ENCODE peak calls at places on chromosomes 16 and 17, in nine cellular contexts. F is stomach; G is pancreas; E is body of pancreas; T is CD8-positive, alpha-beta memory T cell; C is aorta; P is CD8-positive, alpha-beta T cell; I is naive thymus-derived CD4-positive, alpha-beta T cell; X is brain microvascular endothelial cell. J is an unnamed sample.

GRCh38 chr17:56793947-56794346 is 39.8 kb downstream of the C17orf67 start:
- DNase-seq in F (no peak), G (no peak), E (no peak), T (no peak), C (no peak), P (no peak), I (no peak), X (no peak), J (no peak)

GRCh38 chr16:31569360-31569717 is 41.6 kb downstream of the AHSP start:
- DNase-seq in F (no peak), G (no peak), E (no peak), T (no peak), C (no peak), P (no peak), I (no peak), X (no peak), J (no peak)

GRCh38 chr16:14510939-14511797 is 118.9 kb downstream of the PARN start:
- DNase-seq in F (no peak), G (no peak), E (no peak), T (no peak), C (no peak), P (no peak), I (no peak), X (peak), J (no peak)

GRCh38 chr17:80257716-80258213 is 2.9 kb upstream of the RNF213 start:
- DNase-seq in F (no peak), G (no peak), E (no peak), T (no peak), C (no peak), P (no peak), I (no peak), X (no peak), J (no peak)

GRCh38 chr16:11871193-11871592 is 19.9 kb upstream of the RSL1D1 start:
- DNase-seq in F (no peak), G (no peak), E (no peak), T (no peak), C (no peak), P (no peak), I (no peak), X (peak), J (no peak)

GRCh38 chr16:54093281-54093680 is 193.3 kb downstream of the IRX3 start:
- DNase-seq in F (no peak), G (no peak), E (no peak), T (no peak), C (no peak), P (no peak), I (no peak), X (peak), J (no peak)

GRCh38 chr17:43211123-43211479 is 574 bp upstream of the TMEM106A start:
- DNase-seq in F (no peak), G (no peak), E (no peak), T (no peak), C (no peak), P (no peak), I (no peak), X (no peak), J (no peak)

GRCh38 chr16:57305159-57305811 is 20.8 kb upstream of the PLLP start:
- DNase-seq in F (peak), G (no peak), E (no peak), T (no peak), C (peak), P (no peak), I (no peak), X (no peak), J (no peak)

GRCh38 chr17:16003841-16004240 is 4.2 kb downstream of the TTC19 start:
- DNase-seq in F (no peak), G (no peak), E (no peak), T (no peak), C (no peak), P (no peak), I (no peak), X (no peak), J (no peak)

GRCh38 chr16:47493358-47494337 is 32.5 kb downstream of the PHKB start:
- DNase-seq in F (no peak), G (no peak), E (no peak), T (no peak), C (no peak), P (no peak), I (no peak), X (no peak), J (no peak)

GRCh38 chr17:46152423-46152822 is 40.8 kb downstream of the KANSL1 start:
- DNase-seq in F (no peak), G (no peak), E (no peak), T (no peak), C (no peak), P (no peak), I (no peak), X (no peak), J (no peak)

GRCh38 chr17:72710834-72711233 is 381.7 kb downstream of the SLC39A11 start:
- DNase-seq in F (no peak), G (no peak), E (no peak), T (no peak), C (no peak), P (no peak), I (no peak), X (no peak), J (no peak)

GRCh38 chr16:29816694-29817441 is 916 bp downstream of the PAGR1 start:
- DNase-seq in F (peak), G (peak), E (peak), T (peak), C (peak), P (no peak), I (no peak), X (peak), J (peak)

GRCh38 chr17:78409191-78409621 is 30.8 kb downstream of the PGS1 start:
- DNase-seq in F (peak), G (peak), E (peak), T (no peak), C (no peak), P (no peak), I (no peak), X (no peak), J (no peak)

GRCh38 chr17:17472333-17472920 is 4.4 kb upstream of the MED9 start:
- DNase-seq in F (no peak), G (no peak), E (no peak), T (no peak), C (no peak), P (no peak), I (no peak), X (no peak), J (no peak)

GRCh38 chr17:7837375-7838290 is 3.6 kb downstream of the KDM6B start:
- DNase-seq in F (no peak), G (no peak), E (no peak), T (no peak), C (no peak), P (no peak), I (no peak), X (no peak), J (no peak)

GRCh38 chr17:17032131-17032692 is 10.0 kb upstream of the MPRIP start:
- DNase-seq in F (peak), G (peak), E (peak), T (no peak), C (peak), P (no peak), I (no peak), X (peak), J (peak)

GRCh38 chr17:52124561-52124960 is 34.0 kb downstream of the CA10 start:
- DNase-seq in F (no peak), G (no peak), E (no peak), T (no peak), C (no peak), P (no peak), I (no peak), X (no peak), J (no peak)

GRCh38 chr17:80394629-80395216 is 20.2 kb upstream of the ENDOV start:
- DNase-seq in F (no peak), G (no peak), E (no peak), T (no peak), C (no peak), P (no peak), I (no peak), X (no peak), J (no peak)

GRCh38 chr16:20313741-20314140 is 13.6 kb downstream of the GP2 start:
- DNase-seq in F (no peak), G (no peak), E (peak), T (no peak), C (no peak), P (no peak), I (no peak), X (no peak), J (no peak)

GRCh38 chr16:991759-992158 is 10.2 kb downstream of the SOX8 start:
- DNase-seq in F (no peak), G (no peak), E (no peak), T (no peak), C (no peak), P (no peak), I (no peak), X (no peak), J (no peak)

GRCh38 chr17:82324566-82325285 is 7.3 kb upstream of the CD7 start:
- DNase-seq in F (no peak), G (no peak), E (no peak), T (no peak), C (no peak), P (no peak), I (no peak), X (no peak), J (no peak)

GRCh38 chr17:44797809-44798208 is 32.3 kb downstream of the GJC1 start:
- DNase-seq in F (no peak), G (no peak), E (no peak), T (no peak), C (no peak), P (no peak), I (no peak), X (peak), J (no peak)

GRCh38 chr16:80936410-80936809 is 70.3 kb downstream of the CMC2 start:
- DNase-seq in F (no peak), G (no peak), E (no peak), T (no peak), C (no peak), P (no peak), I (no peak), X (peak), J (no peak)

GRCh38 chr16:398551-399277 is 1.7 kb downstream of the NME4 start:
- DNase-seq in F (no peak), G (no peak), E (no peak), T (no peak), C (no peak), P (no peak), I (no peak), X (no peak), J (no peak)

GRCh38 chr16:24748242-24748641 is 18.8 kb downstream of the TNRC6A start:
- DNase-seq in F (no peak), G (no peak), E (peak), T (no peak), C (no peak), P (no peak), I (no peak), X (peak), J (no peak)

GRCh38 chr17:27893834-27894503 is 804 bp upstream of the LYRM9 start:
- DNase-seq in F (no peak), G (no peak), E (no peak), T (no peak), C (no peak), P (no peak), I (no peak), X (no peak), J (no peak)

GRCh38 chr16:57652695-57653471 is 15.2 kb upstream of the ADGRG3 start:
- DNase-seq in F (no peak), G (no peak), E (no peak), T (no peak), C (no peak), P (no peak), I (no peak), X (no peak), J (no peak)

GRCh38 chr16:59527206-59527997 is 793.3 kb upstream of the GOT2 start:
- DNase-seq in F (no peak), G (no peak), E (no peak), T (no peak), C (no peak), P (no peak), I (no peak), X (peak), J (no peak)

GRCh38 chr17:47219621-47220475 is 10.7 kb downstream of the MYL4 start:
- DNase-seq in F (no peak), G (no peak), E (no peak), T (no peak), C (no peak), P (no peak), I (no peak), X (no peak), J (no peak)

GRCh38 chr16:89078172-89078571 is 15.5 kb upstream of the ACSF3 start:
- DNase-seq in F (no peak), G (no peak), E (no peak), T (no peak), C (no peak), P (no peak), I (no peak), X (no peak), J (no peak)

GRCh38 chr17:32565401-32565800 is 78.6 kb downstream of the CDK5R1 start:
- DNase-seq in F (no peak), G (no peak), E (no peak), T (no peak), C (no peak), P (no peak), I (no peak), X (no peak), J (no peak)

GRCh38 chr17:67130768-67131167 is 86.4 kb downstream of the CACNG1 start:
- DNase-seq in F (no peak), G (no peak), E (no peak), T (no peak), C (no peak), P (no peak), I (no peak), X (no peak), J (no peak)

GRCh38 chr16:14301150-14302030 is 230.3 kb downstream of the MRTFB start:
- DNase-seq in F (peak), G (peak), E (peak), T (no peak), C (peak), P (no peak), I (no peak), X (no peak), J (peak)

GRCh38 chr17:50101346-50102163 is 6.4 kb downstream of the PDK2 start:
- DNase-seq in F (peak), G (peak), E (peak), T (no peak), C (no peak), P (no peak), I (no peak), X (no peak), J (peak)

GRCh38 chr17:57562231-57562630 is 182.9 kb downstream of the CCDC182 start:
- DNase-seq in F (no peak), G (no peak), E (no peak), T (no peak), C (no peak), P (no peak), I (no peak), X (no peak), J (no peak)

GRCh38 chr16:1407749-1408148 is 6.8 kb downstream of the UNKL start:
- DNase-seq in F (no peak), G (no peak), E (peak), T (no peak), C (no peak), P (no peak), I (no peak), X (no peak), J (peak)

GRCh38 chr17:41212524-41213169 is 13.8 kb upstream of the KRTAP9-2 start:
- DNase-seq in F (no peak), G (no peak), E (no peak), T (no peak), C (no peak), P (no peak), I (no peak), X (no peak), J (no peak)

GRCh38 chr17:7673239-7673638 is 14.1 kb downstream of the TP53 start:
- DNase-seq in F (peak), G (no peak), E (peak), T (no peak), C (no peak), P (no peak), I (no peak), X (no peak), J (no peak)

DNA sequence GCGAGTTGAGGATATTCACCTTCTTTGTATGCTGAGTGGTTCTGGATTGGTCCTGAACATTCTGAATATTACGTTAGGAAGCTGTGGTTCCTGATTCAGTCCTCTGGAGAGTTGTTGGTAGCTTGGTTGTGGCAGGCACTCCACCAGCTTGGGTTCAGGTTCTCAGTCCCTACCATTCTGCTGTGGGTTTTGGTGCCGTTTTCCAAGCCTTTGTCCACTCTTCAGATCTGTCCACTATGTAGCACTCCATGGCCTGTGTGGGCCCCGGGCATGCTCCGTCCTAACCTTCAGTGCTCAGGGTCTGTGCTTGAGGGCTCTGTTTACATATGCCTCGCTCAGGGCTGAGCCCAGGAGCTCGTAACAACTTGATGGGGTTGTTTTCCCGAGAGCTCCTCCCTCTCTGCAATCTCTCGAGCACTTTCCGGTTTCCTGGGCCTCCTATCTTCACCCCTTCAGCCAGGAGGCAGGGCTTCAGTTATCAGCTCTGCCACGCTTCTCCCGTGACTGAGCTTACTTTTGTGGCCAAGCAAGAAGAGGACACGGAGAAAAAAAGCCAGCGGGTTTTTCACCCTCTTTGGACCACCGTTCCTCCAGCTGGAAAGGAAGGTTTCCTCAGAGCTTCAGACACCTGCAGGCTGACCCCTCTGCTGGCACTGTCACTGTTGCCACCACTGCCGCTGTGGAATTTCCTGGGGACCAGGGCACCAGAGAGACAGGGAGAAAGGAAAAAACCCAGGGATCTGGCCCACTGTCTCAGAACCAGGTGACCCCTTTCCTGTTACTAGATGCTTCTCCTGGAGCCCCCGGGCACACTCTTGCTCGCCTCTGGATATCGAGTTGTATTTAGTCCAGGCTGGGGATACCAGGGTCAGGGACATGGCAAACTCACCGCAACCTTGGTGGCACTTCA is 19.6 kb downstream of the KIAA0513 start:
- DNase-seq in F (peak), G (peak), E (peak), T (no peak), C (no peak), P (no peak), I (no peak), X (no peak), J (no peak)
- H3K4me3 ChIP-seq in F (no peak), G (no peak), E (no peak), T (peak), C (no peak), P (peak), I (peak), X (no peak), J (no peak)

DNA sequence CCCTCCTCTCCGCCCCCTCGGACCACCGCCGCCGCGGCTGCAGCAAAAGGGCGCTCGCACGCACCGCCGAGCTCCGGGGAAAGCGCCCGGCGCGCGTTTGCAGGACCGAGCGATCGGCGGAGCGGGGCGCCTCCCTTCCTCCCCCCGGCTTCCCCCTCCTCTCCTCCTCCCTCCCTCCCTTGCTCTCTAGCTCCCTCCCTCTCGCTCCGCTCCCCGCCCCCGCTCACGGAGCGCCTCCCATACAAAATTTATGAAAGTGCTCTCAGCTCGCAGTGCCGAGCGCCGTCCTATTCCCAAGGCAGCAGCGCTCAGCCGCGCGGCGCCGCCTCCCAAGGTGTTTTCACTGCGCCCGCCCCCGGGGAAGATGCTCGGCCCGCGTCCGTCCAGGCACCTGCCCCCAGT is at the start of gene RTN4RL1:
- DNase-seq in F (peak), G (peak), E (peak), T (peak), C (peak), P (peak), I (peak), X (no peak), J (peak)
- H3K27ac ChIP-seq in F (no peak), G (peak), E (no peak), T (no peak), C (no peak), P (no peak), I (peak), X (no peak), J (no peak)

GRCh38 chr17:2980904-2981246 is 82.5 kb downstream of the OR1D5 start:
- DNase-seq in F (no peak), G (no peak), E (no peak), T (no peak), C (peak), P (no peak), I (no peak), X (no peak), J (no peak)

GRCh38 chr17:2980211-2980903 is 83.0 kb downstream of the OR1D5 start:
- DNase-seq in F (no peak), G (no peak), E (no peak), T (no peak), C (no peak), P (no peak), I (no peak), X (no peak), J (no peak)

GRCh38 chr17:2974347-2974746 is 89.1 kb downstream of the OR1D5 start:
- DNase-seq in F (no peak), G (no peak), E (no peak), T (no peak), C (no peak), P (no peak), I (no peak), X (no peak), J (no peak)

GRCh38 chr17:2975469-2975958 is 87.9 kb downstream of the OR1D5 start:
- DNase-seq in F (peak), G (no peak), E (peak), T (no peak), C (no peak), P (no peak), I (no peak), X (no peak), J (peak)

GRCh38 chr17:2977157-2977556 is 86.2 kb downstream of the OR1D5 start:
- DNase-seq in F (no peak), G (no peak), E (no peak), T (no peak), C (no peak), P (no peak), I (no peak), X (no peak), J (no peak)
- H3K4me3 ChIP-seq in F (no peak), G (no peak), E (no peak), T (no peak), C (no peak), P (no peak), I (no peak), X (no peak), J (no peak)

GRCh38 chr16:27462846-27463682 is 61.1 kb downstream of the IL21R start:
- DNase-seq in F (no peak), G (no peak), E (no peak), T (no peak), C (peak), P (no peak), I (no peak), X (no peak), J (no peak)

GRCh38 chr16:27465483-27465879 is 63.5 kb downstream of the IL21R start:
- DNase-seq in F (no peak), G (no peak), E (no peak), T (no peak), C (peak), P (no peak), I (no peak), X (no peak), J (no peak)

GRCh38 chr16:27462200-27462845 is 60.3 kb downstream of the IL21R start:
- DNase-seq in F (no peak), G (no peak), E (no peak), T (no peak), C (peak), P (no peak), I (no peak), X (no peak), J (no peak)

GRCh38 chr16:27463741-27464662 is 62.0 kb downstream of the IL21R start:
- DNase-seq in F (no peak), G (no peak), E (no peak), T (peak), C (peak), P (peak), I (no peak), X (no peak), J (no peak)

GRCh38 chr16:27464663-27465482 is 62.9 kb downstream of the IL21R start:
- DNase-seq in F (no peak), G (no peak), E (no peak), T (peak), C (peak), P (no peak), I (no peak), X (no peak), J (no peak)
- H3K27ac ChIP-seq in F (no peak), G (no peak), E (no peak), T (peak), C (no peak), P (peak), I (peak), X (no peak), J (no peak)